ENCODE peak calls at places on chromosomes 4 and X, in six cellular contexts. X, U, O, W, S and T are unnamed samples.
A peak's percentile ranks its signal among the peaks of the same experiment; 100 is the strongest.

GRCh38 chr4:55819634-55820033 is at the start of gene EXOC1L:
- DNase-seq in X (no peak), U (no peak), O (peak; percentile 19), W (no peak), S (no peak), T (no peak)

GRCh38 chr4:71553605-71554004 is 214.8 kb downstream of the SLC4A4 start:
- DNase-seq in X (no peak), U (peak; percentile 71), O (peak; percentile 55), W (peak; percentile 2), S (no peak), T (no peak)

GRCh38 chr4:24433515-24434192 is 150.7 kb downstream of the DHX15 start:
- DNase-seq in X (no peak), U (no peak), O (no peak), W (no peak), S (no peak), T (no peak)

GRCh38 chrX:48747415-48748026 is 14.0 kb upstream of the GLOD5 start:
- DNase-seq in X (no peak), U (no peak), O (no peak), W (no peak), S (no peak), T (no peak)

GRCh38 chr4:100581337-100581736 is 63.5 kb upstream of the EMCN start:
- DNase-seq in X (no peak), U (no peak), O (no peak), W (no peak), S (no peak), T (no peak)

GRCh38 chrX:15696516-15696915 is 31.9 kb upstream of the CLTRN start:
- DNase-seq in X (no peak), U (no peak), O (no peak), W (no peak), S (no peak), T (no peak)

GRCh38 chr4:24274401-24275035 is 309.8 kb downstream of the DHX15 start:
- DNase-seq in X (no peak), U (peak; percentile 11), O (no peak), W (no peak), S (no peak), T (no peak)

GRCh38 chr4:118417325-118417724 is 64.5 kb upstream of the PRSS12 start:
- DNase-seq in X (no peak), U (peak; percentile 86), O (peak; percentile 44), W (no peak), S (no peak), T (no peak)

GRCh38 chr4:23932935-23933334 is 43.1 kb upstream of the PPARGC1A start:
- DNase-seq in X (no peak), U (peak; percentile 62), O (peak; percentile 11), W (no peak), S (no peak), T (no peak)

GRCh38 chr4:48167538-48168263 is 33.7 kb upstream of the TXK start:
- DNase-seq in X (no peak), U (no peak), O (no peak), W (no peak), S (no peak), T (no peak)

GRCh38 chrX:108642273-108642628 is 94.1 kb downstream of the IRS4 start:
- DNase-seq in X (no peak), U (no peak), O (no peak), W (no peak), S (no peak), T (no peak)

GRCh38 chr4:48047896-48048295 is 31.3 kb downstream of the NIPAL1 start:
- DNase-seq in X (no peak), U (no peak), O (no peak), W (no peak), S (no peak), T (no peak)

GRCh38 chr4:121696140-121696640 is 590 bp downstream of the ANXA5 start:
- DNase-seq in X (peak; percentile 76), U (peak; percentile 90), O (peak; percentile 70), W (peak; percentile 49), S (peak; percentile 51), T (peak; percentile 29)